ENCODE peak calls at places on chromosome 5, in four cellular contexts. P is GM23248, W is AG09309, K is GM23338. H is an unnamed sample.

GRCh38 chr5:147534172-147534951 is 24.5 kb upstream of the DPYSL3 start:
- DNase-seq in P (peak), W (peak), K (no peak), H (no peak)

GRCh38 chr5:90606539-90606938 is 47.9 kb downstream of the ADGRV1 start:
- DNase-seq in P (no peak), W (no peak), K (peak), H (no peak)

GRCh38 chr5:1004598-1005361 is 3.8 kb upstream of the NKD2 start:
- DNase-seq in P (peak), W (no peak), K (peak), H (no peak)

GRCh38 chr5:173645437-173645807 is 29.0 kb upstream of the BOD1 start:
- DNase-seq in P (peak), W (no peak), K (peak), H (no peak)

GRCh38 chr5:28468121-28468520 is 1429.7 kb upstream of the CDH9 start:
- DNase-seq in P (no peak), W (no peak), K (no peak), H (no peak)

GRCh38 chr5:181219262-181220177 is 3.6 kb upstream of the TRIM41 start:
- DNase-seq in P (no peak), W (no peak), K (peak), H (no peak)

GRCh38 chr5:168658394-168658793 is 79.2 kb upstream of the PANK3 start:
- DNase-seq in P (no peak), W (no peak), K (no peak), H (no peak)

GRCh38 chr5:50967388-50968039 is 301.1 kb downstream of the PARP8 start:
- DNase-seq in P (peak), W (no peak), K (peak), H (no peak)

GRCh38 chr5:28344803-28345433 is 1306.5 kb upstream of the CDH9 start:
- DNase-seq in P (peak), W (no peak), K (peak), H (no peak)

GRCh38 chr5:43242196-43242595 is 50.2 kb downstream of the NIM1K start:
- DNase-seq in P (no peak), W (no peak), K (no peak), H (no peak)

GRCh38 chr5:148746826-148747535 is 79.4 kb upstream of the ADRB2 start:
- DNase-seq in P (no peak), W (no peak), K (no peak), H (no peak)

GRCh38 chr5:179054036-179054785 is 6.0 kb upstream of the ZNF354C start:
- DNase-seq in P (no peak), W (no peak), K (no peak), H (no peak)

GRCh38 chr5:67409342-67409741 is 212.7 kb upstream of the CD180 start:
- DNase-seq in P (no peak), W (no peak), K (no peak), H (no peak)

GRCh38 chr5:16552666-16553343 is 64.0 kb downstream of the RETREG1 start:
- DNase-seq in P (peak), W (no peak), K (peak), H (no peak)

GRCh38 chr5:65326912-65327311 is 154.8 kb downstream of the ADAMTS6 start:
- DNase-seq in P (peak), W (no peak), K (peak), H (peak)

GRCh38 chr5:157540707-157541451 is 34.7 kb downstream of the ADAM19 start:
- DNase-seq in P (peak), W (no peak), K (no peak), H (peak)

GRCh38 chr5:116685931-116686330 is 111.3 kb upstream of the SEMA6A start:
- DNase-seq in P (no peak), W (no peak), K (no peak), H (no peak)

GRCh38 chr5:1380011-1380817 is 35.3 kb upstream of the CLPTM1L start:
- DNase-seq in P (peak), W (no peak), K (peak), H (no peak)

GRCh38 chr5:126852104-126852531 is 75.2 kb downstream of the LMNB1 start:
- DNase-seq in P (peak), W (no peak), K (peak), H (no peak)

GRCh38 chr5:35773936-35774335 is 82.8 kb upstream of the IL7R start:
- DNase-seq in P (peak), W (peak), K (no peak), H (peak)

GRCh38 chr5:122311888-122312669 is at the start of gene SNCAIP:
- DNase-seq in P (peak), W (no peak), K (peak), H (no peak)

GRCh38 chr5:83149671-83150070 is 72.3 kb downstream of the XRCC4 start:
- DNase-seq in P (peak), W (no peak), K (no peak), H (peak)

GRCh38 chr5:143796753-143797152 is 15.2 kb upstream of the HMHB1 start:
- DNase-seq in P (no peak), W (no peak), K (no peak), H (no peak)

GRCh38 chr5:375336-375920 is 53.9 kb downstream of the AHRR start:
- DNase-seq in P (no peak), W (no peak), K (no peak), H (no peak)

GRCh38 chr5:80481019-80481893 is 6.6 kb upstream of the FAM151B start:
- DNase-seq in P (peak), W (peak), K (peak), H (no peak)

GRCh38 chr5:74289238-74289637 is 351.3 kb downstream of the ENC1 start:
- DNase-seq in P (no peak), W (no peak), K (no peak), H (no peak)

GRCh38 chr5:51225671-51226419 is 157.4 kb upstream of the ISL1 start:
- DNase-seq in P (peak), W (no peak), K (peak), H (no peak)

GRCh38 chr5:81768960-81769452 is 18.1 kb upstream of the SSBP2 start:
- DNase-seq in P (peak), W (peak), K (no peak), H (peak)

GRCh38 chr5:74434124-74434899 is 206.2 kb downstream of the ENC1 start:
- DNase-seq in P (no peak), W (no peak), K (peak), H (no peak)

DNA sequence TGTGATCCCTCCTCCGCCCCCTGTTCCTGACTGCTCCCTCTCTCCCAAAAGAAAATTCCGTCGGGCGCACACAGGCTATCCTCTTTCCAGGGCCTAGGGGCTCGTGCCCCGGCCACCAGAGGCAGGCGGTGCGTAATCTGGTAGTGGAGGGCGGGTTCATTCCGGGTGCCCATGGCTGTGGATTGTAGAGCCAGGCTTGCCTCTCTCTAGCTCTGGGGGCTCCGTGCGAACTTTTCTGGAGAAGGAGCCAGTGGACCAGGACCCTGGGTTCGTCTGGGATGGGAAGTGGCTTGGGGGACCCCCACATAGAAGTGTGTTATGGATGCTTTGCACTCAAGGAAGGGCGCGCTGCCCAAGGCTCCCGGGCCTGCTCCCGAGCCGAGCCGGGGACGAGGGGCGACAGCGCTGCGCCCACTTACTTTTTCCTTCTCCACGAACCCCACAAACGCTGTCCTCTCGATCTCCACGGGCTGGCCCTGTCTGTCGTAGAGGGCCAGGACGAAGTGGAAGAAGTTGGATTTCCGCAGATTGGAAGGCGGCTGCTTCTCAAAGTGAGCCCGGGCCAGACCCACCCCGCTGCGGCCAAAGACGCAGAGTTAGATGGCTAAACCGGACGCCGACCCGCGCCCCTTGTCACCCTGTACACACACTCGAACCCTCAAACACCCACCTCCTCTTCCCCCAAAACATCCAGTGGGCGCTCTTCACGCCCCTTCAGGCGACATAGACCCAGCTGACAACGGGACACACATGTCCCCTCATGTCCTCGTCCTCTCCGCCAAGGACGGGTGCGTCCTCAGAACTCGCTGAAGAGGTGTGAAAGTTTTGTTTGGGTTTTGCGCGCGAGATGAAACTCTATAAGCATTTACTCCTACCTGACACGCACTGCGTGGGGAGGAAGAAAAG is 2.9 kb downstream of the EBF1 start:
- DNase-seq in P (no peak), W (no peak), K (peak), H (no peak)
- H3K4me3 ChIP-seq in P (peak), W (peak), K (peak), H (peak)

DNA sequence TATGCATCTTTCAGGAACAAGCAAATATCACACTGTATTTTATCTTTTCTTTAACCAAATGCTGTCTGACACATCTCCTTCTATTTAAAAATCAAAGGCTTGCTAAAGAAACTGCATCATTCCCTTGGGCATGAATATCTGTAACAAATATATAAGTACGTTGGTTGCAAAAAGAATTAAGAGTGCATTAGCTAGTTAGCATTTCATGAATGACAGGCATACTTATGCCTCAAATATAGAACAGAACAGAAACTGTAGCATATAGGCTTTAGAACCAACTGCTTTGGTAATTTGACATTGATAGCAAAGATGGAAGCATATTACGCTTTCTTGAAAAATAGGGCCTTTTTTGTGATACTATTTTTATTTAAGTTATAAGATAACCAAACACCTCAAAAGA is 761.2 kb downstream of the MAT2B start:
- DNase-seq in P (no peak), W (no peak), K (no peak), H (no peak)
- H3K4me3 ChIP-seq in P (no peak), W (no peak), K (no peak), H (no peak)

DNA sequence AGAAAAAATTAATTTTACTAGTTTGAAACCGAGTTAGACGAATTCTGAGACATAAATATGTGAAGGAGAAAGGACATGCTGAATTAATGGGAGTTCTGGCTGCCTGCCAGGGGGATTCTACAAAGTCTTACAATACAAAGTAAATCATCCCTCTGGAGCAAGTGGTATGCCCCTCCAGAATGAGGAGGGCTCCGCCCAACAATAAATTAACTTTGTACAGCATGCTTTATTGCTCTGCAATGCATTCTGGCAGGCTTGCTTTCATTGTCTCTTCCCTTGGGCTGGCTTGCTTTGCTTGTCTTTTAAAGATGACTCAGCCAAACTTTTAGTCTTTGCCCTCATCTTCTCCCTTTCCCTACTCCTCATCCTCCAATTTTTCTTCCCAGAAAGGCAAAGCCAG is 11.7 kb upstream of the PCDHB1 start:
- DNase-seq in P (no peak), W (no peak), K (peak), H (no peak)
- H3K4me3 ChIP-seq in P (no peak), W (no peak), K (peak), H (no peak)

DNA sequence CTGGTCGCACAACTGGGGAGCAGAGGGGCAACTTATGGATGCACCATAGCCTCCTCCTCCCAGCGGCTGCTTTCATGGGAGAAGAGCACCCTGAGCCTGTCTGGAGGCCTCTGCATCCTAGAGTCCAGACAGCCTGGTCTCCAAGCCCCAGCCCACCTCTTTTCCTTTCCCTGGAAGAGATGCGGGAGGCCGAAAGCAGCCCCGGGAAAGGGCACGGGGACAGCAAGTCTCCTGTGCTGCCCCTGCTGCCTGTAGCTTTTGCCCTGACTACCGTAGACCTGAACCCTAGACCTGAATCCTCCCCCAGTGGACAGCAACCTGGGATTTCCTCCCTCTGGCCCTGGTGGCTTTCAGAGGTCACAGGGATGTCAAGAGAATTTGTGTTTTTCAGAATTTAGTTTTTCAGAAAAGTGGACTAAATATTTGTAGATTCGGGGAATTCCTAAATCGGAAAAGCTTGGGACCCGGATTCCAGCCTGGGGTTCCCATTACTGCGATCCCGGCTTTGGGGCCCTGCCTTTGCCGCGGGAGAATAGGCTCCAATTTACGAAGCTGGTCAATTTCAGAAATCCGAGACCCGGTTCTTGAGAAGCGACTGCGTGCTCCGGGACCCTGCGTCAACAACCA is 4.3 kb upstream of the PITX1 start:
- DNase-seq in P (no peak), W (no peak), K (peak), H (no peak)
- H3K4me3 ChIP-seq in P (no peak), W (no peak), K (peak), H (no peak)

DNA sequence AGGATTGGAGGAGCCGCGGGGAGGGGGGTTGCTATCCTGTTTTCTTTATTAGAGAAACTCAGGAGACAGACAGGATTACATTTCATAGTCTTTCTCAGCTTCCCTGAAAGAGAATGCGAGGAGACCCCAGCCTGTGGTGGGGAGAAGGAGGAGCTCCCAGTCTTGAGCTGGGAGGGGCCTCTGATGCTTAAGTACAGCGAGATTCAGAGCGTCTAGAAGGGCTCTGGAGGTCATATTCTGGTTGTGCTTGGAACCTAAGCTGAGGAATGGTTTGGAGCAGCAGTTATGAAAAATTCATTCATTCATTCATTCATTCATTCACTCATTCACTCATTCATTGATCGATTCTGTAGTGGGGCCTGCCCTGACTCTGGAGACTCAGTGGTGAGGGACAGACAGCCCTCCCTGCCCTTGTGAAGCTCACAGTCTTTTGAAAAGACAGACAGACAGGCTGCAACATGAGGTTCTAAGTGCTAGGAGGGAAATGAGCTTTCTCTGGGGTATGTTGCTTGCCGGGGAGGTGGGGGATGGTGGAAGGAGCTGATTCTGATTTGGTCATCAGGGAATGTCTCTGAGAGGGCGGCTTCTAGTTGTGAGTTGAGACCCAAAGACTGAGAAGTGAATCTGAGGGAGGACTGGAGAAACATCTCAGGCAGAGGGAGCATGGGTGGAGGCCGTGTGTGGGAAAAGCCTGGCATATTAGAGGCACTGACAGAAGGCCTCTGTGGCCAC is 2.5 kb upstream of the SPRY4 start:
- DNase-seq in P (peak), W (peak), K (peak), H (peak)
- H3K4me3 ChIP-seq in P (peak), W (no peak), K (peak), H (no peak)

GRCh38 chr5:71719092-71719964 is at the start of gene CARTPT:
- DNase-seq in P (peak), W (no peak), K (peak), H (no peak)
- H3K4me3 ChIP-seq in P (no peak), W (no peak), K (peak), H (no peak)

H was measured in skeletal muscle cell.